ENCODE peak calls at places on chromosomes 4 and X, in five cellular contexts. H is T-helper 9 cell, Q is upper lobe of right lung, Z is foreskin fibroblast, P is IMR-90. G is an unnamed sample.

GRCh38 chr4:185567828-185568442 is 32.6 kb upstream of the PDLIM3 start:
- DNase-seq in Q (no peak), P (peak; percentile 78), Z (no peak), H (no peak), G (no peak)

GRCh38 chrX:45712067-45712466 is 511.4 kb upstream of the DIPK2B start:
- DNase-seq in Z (peak; percentile 84), Q (no peak), H (no peak), P (peak; percentile 65), G (no peak)

GRCh38 chrX:47264507-47265173 is 31.8 kb downstream of the USP11 start:
- DNase-seq in H (no peak), Q (no peak), Z (no peak), P (peak; percentile 62), G (no peak)

GRCh38 chrX:121958886-121959285 is 911.5 kb downstream of the GLUD2 start:
- DNase-seq in Q (no peak), Z (peak; percentile 67), H (no peak), P (no peak), G (no peak)

GRCh38 chr4:78662661-78663060 is 111.1 kb downstream of the ANXA3 start:
- DNase-seq in Z (no peak), P (no peak), Q (no peak), H (no peak), G (no peak)

GRCh38 chrX:72539822-72540221 is 32.8 kb downstream of the HDAC8 start:
- DNase-seq in Z (no peak), H (no peak), P (no peak), Q (no peak), G (no peak)

GRCh38 chrX:101931494-101932248 is at the start of gene ZMAT1:
- DNase-seq in Z (peak; percentile 55), P (peak; percentile 43), H (peak; percentile 85), Q (peak; percentile 96), G (peak; percentile 96)

GRCh38 chr4:119209077-119209476 is 3.4 kb upstream of the USP53 start:
- DNase-seq in H (no peak), Z (peak; percentile 94), P (peak; percentile 96), Q (no peak), G (no peak)

GRCh38 chr4:68373513-68373912 is 23.6 kb upstream of the YTHDC1 start:
- DNase-seq in H (peak; percentile 31), Z (peak; percentile 65), Q (peak; percentile 83), P (peak; percentile 67), G (peak; percentile 75)

GRCh38 chrX:4682637-4683036 is 969.2 kb upstream of the PRKX start:
- DNase-seq in Z (no peak), P (no peak), H (no peak), Q (no peak), G (no peak)

GRCh38 chrX:48972214-48973164 is 845 bp upstream of the KCND1 start:
- DNase-seq in Q (no peak), Z (peak; percentile 28), P (peak; percentile 41), H (no peak), G (no peak)

G was measured in lower lobe of right lung.